ENCODE peak calls at places on chromosome 1, in seven cellular contexts. One of them, this sample, is unnamed.
A peak's percentile ranks its signal among the peaks of the same experiment; 100 is the strongest.

GRCh38 chr1:47703981-47704596 is 266.2 kb downstream of the FOXD2 start:
- DNase-seq in RWPE1: peak; percentile 32
- DNase-seq in AG09319: peak; percentile 37
- DNase-seq in AG09309: peak; percentile 40
- DNase-seq in kidney: no peak
- DNase-seq in CD8-positive, alpha-beta T cell: no peak
- DNase-seq in transverse colon: no peak
- DNase-seq in this sample: no peak

GRCh38 chr1:181981821-181982220 is 79.7 kb downstream of the ZNF648 start:
- DNase-seq in RWPE1: no peak
- DNase-seq in AG09319: no peak
- DNase-seq in AG09309: no peak
- DNase-seq in kidney: no peak
- DNase-seq in CD8-positive, alpha-beta T cell: no peak
- DNase-seq in transverse colon: no peak
- DNase-seq in this sample: no peak

GRCh38 chr1:211378844-211379243 is 52.2 kb downstream of the TRAF5 start:
- DNase-seq in RWPE1: no peak
- DNase-seq in AG09319: no peak
- DNase-seq in AG09309: peak; percentile 48
- DNase-seq in kidney: no peak
- DNase-seq in CD8-positive, alpha-beta T cell: no peak
- DNase-seq in transverse colon: no peak
- DNase-seq in this sample: no peak

GRCh38 chr1:12208764-12209494 is 20.9 kb upstream of the VPS13D start:
- DNase-seq in RWPE1: peak; percentile 82
- DNase-seq in AG09319: peak; percentile 44
- DNase-seq in AG09309: no peak
- DNase-seq in kidney: peak; percentile 91
- DNase-seq in CD8-positive, alpha-beta T cell: peak; percentile 94
- DNase-seq in transverse colon: peak; percentile 89
- DNase-seq in this sample: peak; percentile 93

GRCh38 chr1:92404661-92405060 is 82.1 kb downstream of the GFI1 start:
- DNase-seq in RWPE1: no peak
- DNase-seq in AG09319: no peak
- DNase-seq in AG09309: no peak
- DNase-seq in kidney: no peak
- DNase-seq in CD8-positive, alpha-beta T cell: no peak
- DNase-seq in transverse colon: no peak
- DNase-seq in this sample: no peak

GRCh38 chr1:47175227-47175934 is 14.5 kb downstream of the PDZK1IP1 start:
- DNase-seq in RWPE1: peak; percentile 74
- DNase-seq in AG09319: no peak
- DNase-seq in AG09309: no peak
- DNase-seq in kidney: no peak
- DNase-seq in CD8-positive, alpha-beta T cell: peak; percentile 53
- DNase-seq in transverse colon: peak; percentile 50
- DNase-seq in this sample: peak; percentile 69

GRCh38 chr1:58779059-58779754 is 4.6 kb downstream of the JUN start:
- DNase-seq in RWPE1: no peak
- DNase-seq in AG09319: no peak
- DNase-seq in AG09309: no peak
- DNase-seq in kidney: no peak
- DNase-seq in CD8-positive, alpha-beta T cell: no peak
- DNase-seq in transverse colon: no peak
- DNase-seq in this sample: no peak

GRCh38 chr1:202107321-202107761 is 15.4 kb upstream of the GPR37L1 start:
- DNase-seq in RWPE1: no peak
- DNase-seq in AG09319: no peak
- DNase-seq in AG09309: no peak
- DNase-seq in kidney: peak; percentile 94
- DNase-seq in CD8-positive, alpha-beta T cell: no peak
- DNase-seq in transverse colon: peak; percentile 79
- DNase-seq in this sample: no peak

GRCh38 chr1:37471345-37472231 is 2.8 kb upstream of the ZC3H12A start:
- DNase-seq in RWPE1: peak; percentile 92
- DNase-seq in AG09319: no peak
- DNase-seq in AG09309: peak; percentile 72
- DNase-seq in kidney: peak; percentile 91
- DNase-seq in CD8-positive, alpha-beta T cell: no peak
- DNase-seq in transverse colon: peak; percentile 84
- DNase-seq in this sample: no peak

GRCh38 chr1:208248254-208248935 is 4.2 kb upstream of the PLXNA2 start:
- DNase-seq in RWPE1: no peak
- DNase-seq in AG09319: no peak
- DNase-seq in AG09309: no peak
- DNase-seq in kidney: no peak
- DNase-seq in CD8-positive, alpha-beta T cell: no peak
- DNase-seq in transverse colon: no peak
- DNase-seq in this sample: no peak

GRCh38 chr1:156508205-156508954 is 7.8 kb upstream of the MEF2D start:
- DNase-seq in RWPE1: no peak
- DNase-seq in AG09319: peak; percentile 49
- DNase-seq in AG09309: no peak
- DNase-seq in kidney: no peak
- DNase-seq in CD8-positive, alpha-beta T cell: no peak
- DNase-seq in transverse colon: peak; percentile 76
- DNase-seq in this sample: no peak

GRCh38 chr1:150621497-150622113 is 7.8 kb downstream of the ENSA start:
- DNase-seq in RWPE1: no peak
- DNase-seq in AG09319: peak; percentile 36
- DNase-seq in AG09309: no peak
- DNase-seq in kidney: no peak
- DNase-seq in CD8-positive, alpha-beta T cell: peak; percentile 69
- DNase-seq in transverse colon: peak; percentile 70
- DNase-seq in this sample: no peak

GRCh38 chr1:67888707-67889106 is 55.4 kb upstream of the GNG12 start:
- DNase-seq in RWPE1: no peak
- DNase-seq in AG09319: no peak
- DNase-seq in AG09309: no peak
- DNase-seq in kidney: no peak
- DNase-seq in CD8-positive, alpha-beta T cell: no peak
- DNase-seq in transverse colon: no peak
- DNase-seq in this sample: no peak

GRCh38 chr1:230251644-230252191 is 174.4 kb downstream of the PGBD5 start:
- DNase-seq in RWPE1: no peak
- DNase-seq in AG09319: no peak
- DNase-seq in AG09309: no peak
- DNase-seq in kidney: no peak
- DNase-seq in CD8-positive, alpha-beta T cell: no peak
- DNase-seq in transverse colon: no peak
- DNase-seq in this sample: no peak

GRCh38 chr1:110229348-110230001 is 19.4 kb downstream of the KCNC4 start:
- DNase-seq in RWPE1: peak; percentile 73
- DNase-seq in AG09319: peak; percentile 20
- DNase-seq in AG09309: no peak
- DNase-seq in kidney: peak; percentile 92
- DNase-seq in CD8-positive, alpha-beta T cell: no peak
- DNase-seq in transverse colon: no peak
- DNase-seq in this sample: no peak

GRCh38 chr1:91877574-91878208 is 8.3 kb downstream of the TGFBR3 start:
- DNase-seq in RWPE1: no peak
- DNase-seq in AG09319: no peak
- DNase-seq in AG09309: no peak
- DNase-seq in kidney: no peak
- DNase-seq in CD8-positive, alpha-beta T cell: no peak
- DNase-seq in transverse colon: no peak
- DNase-seq in this sample: no peak

GRCh38 chr1:215146252-215146975 is 63.9 kb downstream of the KCNK2 start:
- DNase-seq in RWPE1: peak; percentile 33
- DNase-seq in AG09319: no peak
- DNase-seq in AG09309: no peak
- DNase-seq in kidney: no peak
- DNase-seq in CD8-positive, alpha-beta T cell: no peak
- DNase-seq in transverse colon: peak; percentile 13
- DNase-seq in this sample: no peak

GRCh38 chr1:228989992-228990827 is 254.9 kb downstream of the RHOU start:
- DNase-seq in RWPE1: no peak
- DNase-seq in AG09319: no peak
- DNase-seq in AG09309: no peak
- DNase-seq in kidney: peak; percentile 89
- DNase-seq in CD8-positive, alpha-beta T cell: no peak
- DNase-seq in transverse colon: peak; percentile 49
- DNase-seq in this sample: no peak

GRCh38 chr1:48109390-48110009 is 112.3 kb upstream of the TRABD2B start:
- DNase-seq in RWPE1: peak; percentile 29
- DNase-seq in AG09319: peak; percentile 10
- DNase-seq in AG09309: peak; percentile 34
- DNase-seq in kidney: no peak
- DNase-seq in CD8-positive, alpha-beta T cell: no peak
- DNase-seq in transverse colon: no peak
- DNase-seq in this sample: no peak

GRCh38 chr1:35505911-35506798 is 51.0 kb downstream of the KIAA0319L start:
- DNase-seq in RWPE1: peak; percentile 8
- DNase-seq in AG09319: peak; percentile 93
- DNase-seq in AG09309: peak; percentile 96
- DNase-seq in kidney: no peak
- DNase-seq in CD8-positive, alpha-beta T cell: peak; percentile 62
- DNase-seq in transverse colon: peak; percentile 14
- DNase-seq in this sample: no peak

GRCh38 chr1:183568176-183569041 is 21.9 kb downstream of the NCF2 start:
- DNase-seq in RWPE1: no peak
- DNase-seq in AG09319: no peak
- DNase-seq in AG09309: no peak
- DNase-seq in kidney: no peak
- DNase-seq in CD8-positive, alpha-beta T cell: no peak
- DNase-seq in transverse colon: peak; percentile 20
- DNase-seq in this sample: no peak

GRCh38 chr1:183567584-183567983 is 22.7 kb downstream of the NCF2 start:
- DNase-seq in RWPE1: peak; percentile 65
- DNase-seq in AG09319: no peak
- DNase-seq in AG09309: no peak
- DNase-seq in kidney: peak; percentile 84
- DNase-seq in CD8-positive, alpha-beta T cell: no peak
- DNase-seq in transverse colon: peak; percentile 63
- DNase-seq in this sample: no peak

GRCh38 chr1:183566026-183566425 is 24.2 kb downstream of the NCF2 start:
- DNase-seq in RWPE1: no peak
- DNase-seq in AG09319: no peak
- DNase-seq in AG09309: no peak
- DNase-seq in kidney: no peak
- DNase-seq in CD8-positive, alpha-beta T cell: no peak
- DNase-seq in transverse colon: no peak
- DNase-seq in this sample: no peak

GRCh38 chr1:183559061-183559460 is 31.2 kb downstream of the NCF2 start:
- DNase-seq in RWPE1: no peak
- DNase-seq in AG09319: no peak
- DNase-seq in AG09309: no peak
- DNase-seq in kidney: no peak
- DNase-seq in CD8-positive, alpha-beta T cell: no peak
- DNase-seq in transverse colon: no peak
- DNase-seq in this sample: no peak

DNA sequence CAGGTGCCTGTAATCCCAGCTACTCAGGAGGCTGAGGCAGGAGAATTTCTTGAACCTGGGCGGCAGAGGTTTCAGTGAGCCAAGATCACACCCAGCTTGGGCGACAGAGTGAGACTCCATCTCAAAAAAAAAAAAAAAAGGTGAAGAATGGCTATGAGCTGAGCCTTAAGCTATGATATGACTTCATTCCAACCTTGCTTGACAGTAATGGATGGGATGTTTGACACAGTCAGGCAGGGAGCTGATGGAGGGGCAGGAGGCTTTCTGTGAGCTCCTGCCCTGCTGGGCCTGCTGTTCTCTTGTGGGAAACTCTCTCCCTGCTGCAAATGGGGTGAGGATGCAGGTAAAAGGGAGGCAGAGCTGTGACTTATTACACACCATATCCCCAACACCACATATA is 27.6 kb downstream of the NCF2 start:
- DNase-seq in RWPE1: no peak
- DNase-seq in AG09319: no peak
- DNase-seq in AG09309: no peak
- DNase-seq in kidney: no peak
- DNase-seq in CD8-positive, alpha-beta T cell: no peak
- DNase-seq in transverse colon: no peak
- DNase-seq in this sample: no peak
- TF ChIP-seq CTCF in RWPE1: no peak
- TF ChIP-seq CTCF in AG09319: no peak
- TF ChIP-seq CTCF in AG09309: no peak
- TF ChIP-seq CTCF in kidney: no peak
- TF ChIP-seq CTCF in CD8-positive, alpha-beta T cell: no peak
- TF ChIP-seq CTCF in transverse colon: no peak
- TF ChIP-seq CTCF in this sample: no peak

GRCh38 chr1:84890581-84890980 is 2.4 kb downstream of the LPAR3 start:
- DNase-seq in RWPE1: no peak
- DNase-seq in AG09319: no peak
- DNase-seq in AG09309: no peak
- DNase-seq in kidney: no peak
- DNase-seq in CD8-positive, alpha-beta T cell: no peak
- DNase-seq in transverse colon: no peak
- DNase-seq in this sample: no peak
- TF ChIP-seq CTCF in RWPE1: no peak
- TF ChIP-seq CTCF in AG09319: no peak
- TF ChIP-seq CTCF in AG09309: no peak
- TF ChIP-seq CTCF in kidney: no peak
- TF ChIP-seq CTCF in CD8-positive, alpha-beta T cell: no peak
- TF ChIP-seq CTCF in transverse colon: no peak
- TF ChIP-seq CTCF in this sample: no peak

DNA sequence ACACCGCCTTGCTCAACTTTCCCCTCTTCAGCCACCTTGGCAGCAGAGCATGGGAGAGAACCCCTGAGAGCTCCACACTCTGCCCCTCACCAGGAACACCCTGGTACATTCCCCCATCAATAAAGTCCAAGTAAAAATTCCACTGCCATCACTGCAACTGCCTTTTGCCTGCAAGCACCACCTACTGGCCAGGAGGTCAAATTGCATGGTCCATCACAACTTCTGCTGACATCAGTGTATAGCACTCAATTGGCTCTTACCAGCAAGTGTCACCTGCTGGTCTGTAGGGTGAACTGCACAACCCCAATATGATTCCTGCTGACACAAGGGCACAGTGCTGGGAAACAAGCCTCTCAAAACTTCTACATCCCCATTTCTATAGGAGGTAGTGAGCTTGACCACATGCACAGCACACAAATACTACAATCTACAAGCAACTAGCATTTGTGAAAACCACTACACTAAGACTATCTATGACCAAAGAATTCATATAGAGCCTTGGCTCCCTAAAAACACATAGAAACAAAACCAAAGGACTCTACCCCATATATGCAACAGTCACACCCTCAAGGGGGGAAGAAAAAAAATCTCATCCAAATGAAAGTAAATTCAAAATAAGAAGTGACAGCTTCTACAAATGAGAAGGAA is 69.2 kb downstream of the FASLG start:
- DNase-seq in RWPE1: no peak
- DNase-seq in AG09319: no peak
- DNase-seq in AG09309: no peak
- DNase-seq in kidney: no peak
- DNase-seq in CD8-positive, alpha-beta T cell: no peak
- DNase-seq in transverse colon: no peak
- DNase-seq in this sample: no peak
- TF ChIP-seq CTCF in RWPE1: no peak
- TF ChIP-seq CTCF in AG09319: peak; percentile 23
- TF ChIP-seq CTCF in AG09309: peak; percentile 55
- TF ChIP-seq CTCF in kidney: peak; percentile 37
- TF ChIP-seq CTCF in CD8-positive, alpha-beta T cell: peak; percentile 57
- TF ChIP-seq CTCF in transverse colon: peak; percentile 45
- TF ChIP-seq CTCF in this sample: peak; percentile 64

GRCh38 chr1:25522240-25522639 is 21.2 kb upstream of the LDLRAP1 start:
- DNase-seq in RWPE1: no peak
- DNase-seq in AG09319: no peak
- DNase-seq in AG09309: no peak
- DNase-seq in kidney: no peak
- DNase-seq in CD8-positive, alpha-beta T cell: no peak
- DNase-seq in transverse colon: no peak
- DNase-seq in this sample: no peak
- TF ChIP-seq CTCF in RWPE1: no peak
- TF ChIP-seq CTCF in AG09319: no peak
- TF ChIP-seq CTCF in AG09309: no peak
- TF ChIP-seq CTCF in kidney: no peak
- TF ChIP-seq CTCF in CD8-positive, alpha-beta T cell: no peak
- TF ChIP-seq CTCF in transverse colon: no peak
- TF ChIP-seq CTCF in this sample: no peak

GRCh38 chr1:227234998-227235405 is 83.3 kb downstream of the CDC42BPA start:
- DNase-seq in RWPE1: peak; percentile 57
- DNase-seq in AG09319: peak; percentile 15
- DNase-seq in AG09309: peak; percentile 32
- DNase-seq in kidney: no peak
- DNase-seq in CD8-positive, alpha-beta T cell: no peak
- DNase-seq in transverse colon: no peak
- DNase-seq in this sample: no peak
- TF ChIP-seq CTCF in RWPE1: peak; percentile 34
- TF ChIP-seq CTCF in AG09319: peak; percentile 42
- TF ChIP-seq CTCF in AG09309: peak; percentile 53
- TF ChIP-seq CTCF in kidney: peak; percentile 46
- TF ChIP-seq CTCF in CD8-positive, alpha-beta T cell: no peak
- TF ChIP-seq CTCF in transverse colon: peak; percentile 34
- TF ChIP-seq CTCF in this sample: peak; percentile 29

This sample was measured in mesothelial cell of epicardium.